ENCODE peak calls at places on chromosome 2, in nine cellular contexts. One of them, this sample, is unnamed.

GRCh38 chr2:238102865-238103264 is 2.7 kb downstream of the ESPNL start:
- DNase-seq in tibial artery: no peak
- DNase-seq in left ventricle myocardium inferior: no peak
- DNase-seq in heart left ventricle: no peak
- DNase-seq in PC-3: no peak
- DNase-seq in lung: no peak
- DNase-seq in neural progenitor cell: no peak
- DNase-seq in right atrium auricular region: no peak
- DNase-seq in testis: no peak
- DNase-seq in this sample: no peak

GRCh38 chr2:85649201-85650190 is 18.5 kb downstream of the SFTPB start:
- DNase-seq in tibial artery: no peak
- DNase-seq in left ventricle myocardium inferior: no peak
- DNase-seq in heart left ventricle: no peak
- DNase-seq in PC-3: peak
- DNase-seq in lung: no peak
- DNase-seq in neural progenitor cell: no peak
- DNase-seq in right atrium auricular region: no peak
- DNase-seq in testis: no peak
- DNase-seq in this sample: no peak

GRCh38 chr2:39007875-39008504 is 112.9 kb downstream of the SOS1 start:
- DNase-seq in tibial artery: no peak
- DNase-seq in left ventricle myocardium inferior: no peak
- DNase-seq in heart left ventricle: no peak
- DNase-seq in PC-3: no peak
- DNase-seq in lung: no peak
- DNase-seq in neural progenitor cell: no peak
- DNase-seq in right atrium auricular region: no peak
- DNase-seq in testis: no peak
- DNase-seq in this sample: no peak

GRCh38 chr2:215799194-215799593 is 214.2 kb downstream of the MREG start:
- DNase-seq in tibial artery: no peak
- DNase-seq in left ventricle myocardium inferior: no peak
- DNase-seq in heart left ventricle: no peak
- DNase-seq in PC-3: peak
- DNase-seq in lung: no peak
- DNase-seq in neural progenitor cell: no peak
- DNase-seq in right atrium auricular region: no peak
- DNase-seq in testis: no peak
- DNase-seq in this sample: no peak

GRCh38 chr2:32043561-32043960 is 4.0 kb upstream of the DPY30 start:
- DNase-seq in tibial artery: no peak
- DNase-seq in left ventricle myocardium inferior: no peak
- DNase-seq in heart left ventricle: no peak
- DNase-seq in PC-3: no peak
- DNase-seq in lung: no peak
- DNase-seq in neural progenitor cell: no peak
- DNase-seq in right atrium auricular region: no peak
- DNase-seq in testis: no peak
- DNase-seq in this sample: no peak

GRCh38 chr2:84713441-84713840 is 167.4 kb downstream of the TRABD2A start:
- DNase-seq in tibial artery: no peak
- DNase-seq in left ventricle myocardium inferior: no peak
- DNase-seq in heart left ventricle: no peak
- DNase-seq in PC-3: no peak
- DNase-seq in lung: no peak
- DNase-seq in neural progenitor cell: no peak
- DNase-seq in right atrium auricular region: no peak
- DNase-seq in testis: no peak
- DNase-seq in this sample: no peak

GRCh38 chr2:101972621-101973434 is 18.9 kb upstream of the IL1R2 start:
- DNase-seq in tibial artery: no peak
- DNase-seq in left ventricle myocardium inferior: no peak
- DNase-seq in heart left ventricle: no peak
- DNase-seq in PC-3: peak
- DNase-seq in lung: no peak
- DNase-seq in neural progenitor cell: no peak
- DNase-seq in right atrium auricular region: no peak
- DNase-seq in testis: no peak
- DNase-seq in this sample: peak

GRCh38 chr2:229784791-229785190 is 70.4 kb upstream of the DNER start:
- DNase-seq in tibial artery: no peak
- DNase-seq in left ventricle myocardium inferior: no peak
- DNase-seq in heart left ventricle: no peak
- DNase-seq in PC-3: no peak
- DNase-seq in lung: no peak
- DNase-seq in neural progenitor cell: no peak
- DNase-seq in right atrium auricular region: no peak
- DNase-seq in testis: no peak
- DNase-seq in this sample: no peak

GRCh38 chr2:157479081-157480027 is 35.5 kb upstream of the CYTIP start:
- DNase-seq in tibial artery: no peak
- DNase-seq in left ventricle myocardium inferior: no peak
- DNase-seq in heart left ventricle: peak
- DNase-seq in PC-3: no peak
- DNase-seq in lung: no peak
- DNase-seq in neural progenitor cell: no peak
- DNase-seq in right atrium auricular region: no peak
- DNase-seq in testis: no peak
- DNase-seq in this sample: no peak

GRCh38 chr2:81266106-81266505 is 961.6 kb upstream of the LRRTM1 start:
- DNase-seq in tibial artery: no peak
- DNase-seq in left ventricle myocardium inferior: no peak
- DNase-seq in heart left ventricle: no peak
- DNase-seq in PC-3: peak
- DNase-seq in lung: no peak
- DNase-seq in neural progenitor cell: peak
- DNase-seq in right atrium auricular region: no peak
- DNase-seq in testis: peak
- DNase-seq in this sample: no peak

GRCh38 chr2:204535356-204535755 is 9.9 kb upstream of the PARD3B start:
- DNase-seq in tibial artery: no peak
- DNase-seq in left ventricle myocardium inferior: no peak
- DNase-seq in heart left ventricle: no peak
- DNase-seq in PC-3: no peak
- DNase-seq in lung: no peak
- DNase-seq in neural progenitor cell: no peak
- DNase-seq in right atrium auricular region: no peak
- DNase-seq in testis: no peak
- DNase-seq in this sample: no peak

GRCh38 chr2:29921560-29921915 is at the start of gene ALK:
- DNase-seq in tibial artery: peak
- DNase-seq in left ventricle myocardium inferior: peak
- DNase-seq in heart left ventricle: peak
- DNase-seq in PC-3: peak
- DNase-seq in lung: peak
- DNase-seq in neural progenitor cell: peak
- DNase-seq in right atrium auricular region: peak
- DNase-seq in testis: peak
- DNase-seq in this sample: peak

GRCh38 chr2:131521961-131522781 is 5.5 kb upstream of the CCDC74A start:
- DNase-seq in tibial artery: no peak
- DNase-seq in left ventricle myocardium inferior: peak
- DNase-seq in heart left ventricle: peak
- DNase-seq in PC-3: no peak
- DNase-seq in lung: no peak
- DNase-seq in neural progenitor cell: no peak
- DNase-seq in right atrium auricular region: no peak
- DNase-seq in testis: peak
- DNase-seq in this sample: no peak

GRCh38 chr2:129070663-129071062 is 752.0 kb upstream of the HS6ST1 start:
- DNase-seq in tibial artery: no peak
- DNase-seq in left ventricle myocardium inferior: no peak
- DNase-seq in heart left ventricle: no peak
- DNase-seq in PC-3: no peak
- DNase-seq in lung: no peak
- DNase-seq in neural progenitor cell: no peak
- DNase-seq in right atrium auricular region: no peak
- DNase-seq in testis: no peak
- DNase-seq in this sample: no peak

GRCh38 chr2:73987109-73987947 is 2.6 kb downstream of the TET3 start:
- DNase-seq in tibial artery: no peak
- DNase-seq in left ventricle myocardium inferior: peak
- DNase-seq in heart left ventricle: peak
- DNase-seq in PC-3: peak
- DNase-seq in lung: no peak
- DNase-seq in neural progenitor cell: peak
- DNase-seq in right atrium auricular region: no peak
- DNase-seq in testis: no peak
- DNase-seq in this sample: no peak

GRCh38 chr2:64606495-64607363 is 47.0 kb downstream of the SERTAD2 start:
- DNase-seq in tibial artery: peak
- DNase-seq in left ventricle myocardium inferior: peak
- DNase-seq in heart left ventricle: peak
- DNase-seq in PC-3: peak
- DNase-seq in lung: peak
- DNase-seq in neural progenitor cell: peak
- DNase-seq in right atrium auricular region: peak
- DNase-seq in testis: peak
- DNase-seq in this sample: no peak

GRCh38 chr2:240611601-240612210 is 13.6 kb upstream of the GPR35 start:
- DNase-seq in tibial artery: no peak
- DNase-seq in left ventricle myocardium inferior: no peak
- DNase-seq in heart left ventricle: peak
- DNase-seq in PC-3: no peak
- DNase-seq in lung: no peak
- DNase-seq in neural progenitor cell: no peak
- DNase-seq in right atrium auricular region: no peak
- DNase-seq in testis: no peak
- DNase-seq in this sample: no peak

GRCh38 chr2:70458661-70459060 is 95.0 kb downstream of the TGFA start:
- DNase-seq in tibial artery: no peak
- DNase-seq in left ventricle myocardium inferior: no peak
- DNase-seq in heart left ventricle: no peak
- DNase-seq in PC-3: no peak
- DNase-seq in lung: no peak
- DNase-seq in neural progenitor cell: no peak
- DNase-seq in right atrium auricular region: no peak
- DNase-seq in testis: no peak
- DNase-seq in this sample: no peak

GRCh38 chr2:15836134-15836941 is 104.0 kb upstream of the MYCN start:
- DNase-seq in tibial artery: no peak
- DNase-seq in left ventricle myocardium inferior: no peak
- DNase-seq in heart left ventricle: no peak
- DNase-seq in PC-3: no peak
- DNase-seq in lung: no peak
- DNase-seq in neural progenitor cell: no peak
- DNase-seq in right atrium auricular region: no peak
- DNase-seq in testis: no peak
- DNase-seq in this sample: no peak

GRCh38 chr2:121075006-121075545 is 209.9 kb downstream of the TFCP2L1 start:
- DNase-seq in tibial artery: peak
- DNase-seq in left ventricle myocardium inferior: no peak
- DNase-seq in heart left ventricle: no peak
- DNase-seq in PC-3: peak
- DNase-seq in lung: no peak
- DNase-seq in neural progenitor cell: peak
- DNase-seq in right atrium auricular region: no peak
- DNase-seq in testis: peak
- DNase-seq in this sample: peak

GRCh38 chr2:152409691-152410597 is 75.0 kb downstream of the FMNL2 start:
- DNase-seq in tibial artery: no peak
- DNase-seq in left ventricle myocardium inferior: no peak
- DNase-seq in heart left ventricle: no peak
- DNase-seq in PC-3: peak
- DNase-seq in lung: no peak
- DNase-seq in neural progenitor cell: no peak
- DNase-seq in right atrium auricular region: no peak
- DNase-seq in testis: no peak
- DNase-seq in this sample: peak
- H3K27ac ChIP-seq in tibial artery: no peak
- H3K27ac ChIP-seq in left ventricle myocardium inferior: no peak
- H3K27ac ChIP-seq in heart left ventricle: no peak
- H3K27ac ChIP-seq in PC-3: no peak
- H3K27ac ChIP-seq in lung: no peak
- H3K27ac ChIP-seq in neural progenitor cell: no peak
- H3K27ac ChIP-seq in right atrium auricular region: no peak
- H3K27ac ChIP-seq in testis: no peak
- H3K27ac ChIP-seq in this sample: no peak

GRCh38 chr2:25322313-25322712 is 19.4 kb downstream of the DNMT3A start:
- DNase-seq in tibial artery: no peak
- DNase-seq in left ventricle myocardium inferior: no peak
- DNase-seq in heart left ventricle: no peak
- DNase-seq in PC-3: no peak
- DNase-seq in lung: no peak
- DNase-seq in neural progenitor cell: no peak
- DNase-seq in right atrium auricular region: no peak
- DNase-seq in testis: no peak
- DNase-seq in this sample: no peak
- H3K4me3 ChIP-seq in tibial artery: no peak
- H3K4me3 ChIP-seq in left ventricle myocardium inferior: no peak
- H3K4me3 ChIP-seq in heart left ventricle: no peak
- H3K4me3 ChIP-seq in PC-3: no peak
- H3K4me3 ChIP-seq in lung: no peak
- H3K4me3 ChIP-seq in neural progenitor cell: no peak
- H3K4me3 ChIP-seq in right atrium auricular region: no peak
- H3K4me3 ChIP-seq in testis: no peak
- H3K4me3 ChIP-seq in this sample: no peak

GRCh38 chr2:179991344-179991743 is 15.8 kb downstream of the CWC22 start:
- DNase-seq in tibial artery: no peak
- DNase-seq in left ventricle myocardium inferior: no peak
- DNase-seq in heart left ventricle: no peak
- DNase-seq in PC-3: peak
- DNase-seq in lung: no peak
- DNase-seq in neural progenitor cell: peak
- DNase-seq in right atrium auricular region: no peak
- DNase-seq in testis: no peak
- DNase-seq in this sample: peak
- TF ChIP-seq CTCF in tibial artery: no peak
- TF ChIP-seq CTCF in left ventricle myocardium inferior: no peak
- TF ChIP-seq CTCF in heart left ventricle: no peak
- TF ChIP-seq CTCF in PC-3: peak
- TF ChIP-seq CTCF in lung: no peak
- TF ChIP-seq CTCF in neural progenitor cell: peak
- TF ChIP-seq CTCF in right atrium auricular region: no peak
- TF ChIP-seq CTCF in testis: no peak
- TF ChIP-seq CTCF in this sample: peak

DNA sequence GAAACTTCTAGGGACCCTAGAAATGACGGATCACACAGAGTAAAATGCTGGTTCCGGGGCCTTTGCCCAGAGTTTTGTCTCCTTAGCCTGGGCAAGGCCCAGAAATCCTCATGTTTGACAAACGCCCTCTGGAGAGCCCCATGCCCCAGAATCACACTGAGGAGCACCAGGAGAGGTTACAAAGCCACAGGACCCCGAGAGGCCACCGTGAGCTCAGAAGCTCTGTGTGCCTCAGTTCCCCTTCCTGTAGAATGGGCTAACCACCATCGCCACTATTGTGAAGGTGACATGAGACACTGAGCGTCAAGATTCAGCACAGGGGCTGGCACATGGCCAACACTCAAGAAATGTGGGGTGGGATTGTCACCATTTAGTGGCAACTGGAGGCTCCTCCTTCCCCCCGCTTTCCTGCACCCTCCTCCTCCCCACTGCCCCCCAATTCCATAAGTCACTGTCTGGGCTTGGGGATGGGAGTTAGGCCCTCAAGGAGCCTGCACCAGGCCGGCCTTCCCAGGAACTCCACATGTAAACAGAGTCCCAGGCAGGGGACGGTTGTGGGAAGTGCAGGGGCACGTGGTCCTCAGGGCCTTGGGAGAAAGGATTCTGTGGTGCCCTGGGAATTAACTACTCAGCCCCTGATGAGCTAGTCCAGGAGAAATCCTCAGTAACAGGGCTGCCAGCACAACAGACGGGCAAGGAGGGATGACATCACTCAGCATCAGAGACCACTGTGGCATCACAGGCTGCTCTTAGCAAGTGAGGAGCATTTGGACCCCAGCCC is 1.4 kb upstream of the NMUR1 start:
- DNase-seq in tibial artery: peak
- DNase-seq in left ventricle myocardium inferior: no peak
- DNase-seq in heart left ventricle: no peak
- DNase-seq in PC-3: no peak
- DNase-seq in lung: no peak
- DNase-seq in neural progenitor cell: no peak
- DNase-seq in right atrium auricular region: no peak
- DNase-seq in testis: no peak
- DNase-seq in this sample: no peak
- H3K27ac ChIP-seq in tibial artery: no peak
- H3K27ac ChIP-seq in left ventricle myocardium inferior: no peak
- H3K27ac ChIP-seq in heart left ventricle: no peak
- H3K27ac ChIP-seq in PC-3: no peak
- H3K27ac ChIP-seq in lung: no peak
- H3K27ac ChIP-seq in neural progenitor cell: no peak
- H3K27ac ChIP-seq in right atrium auricular region: no peak
- H3K27ac ChIP-seq in testis: no peak
- H3K27ac ChIP-seq in this sample: no peak